ENCODE peak calls at places on chromosomes 6 and 20, in nine cellular contexts. One of them, this sample, is unnamed.

GRCh38 chr6:53623497-53623896 is 42.1 kb downstream of the KLHL31 start:
- DNase-seq in neural progenitor cell: no peak
- DNase-seq in HepG2: no peak
- DNase-seq in heart right ventricle: no peak
- DNase-seq in upper lobe of right lung: no peak
- DNase-seq in kidney: no peak
- DNase-seq in type B pancreatic cell: no peak
- DNase-seq in IMR-90: peak
- DNase-seq in A549: no peak
- DNase-seq in this sample: no peak

GRCh38 chr6:69044534-69044933 is 409.5 kb downstream of the ADGRB3 start:
- DNase-seq in HepG2: no peak
- DNase-seq in neural progenitor cell: no peak
- DNase-seq in IMR-90: peak
- DNase-seq in type B pancreatic cell: no peak
- DNase-seq in upper lobe of right lung: no peak
- DNase-seq in A549: no peak
- DNase-seq in kidney: no peak
- DNase-seq in heart right ventricle: no peak
- DNase-seq in this sample: no peak

GRCh38 chr6:154661751-154662150 is 71.5 kb upstream of the SCAF8 start:
- DNase-seq in IMR-90: no peak
- DNase-seq in kidney: no peak
- DNase-seq in heart right ventricle: no peak
- DNase-seq in upper lobe of right lung: no peak
- DNase-seq in A549: no peak
- DNase-seq in neural progenitor cell: no peak
- DNase-seq in type B pancreatic cell: no peak
- DNase-seq in HepG2: no peak
- DNase-seq in this sample: no peak

GRCh38 chr20:50003253-50003656 is 20.5 kb downstream of the SNAI1 start:
- DNase-seq in A549: peak
- DNase-seq in kidney: no peak
- DNase-seq in upper lobe of right lung: no peak
- DNase-seq in heart right ventricle: no peak
- DNase-seq in neural progenitor cell: no peak
- DNase-seq in HepG2: no peak
- DNase-seq in type B pancreatic cell: no peak
- DNase-seq in IMR-90: peak
- DNase-seq in this sample: no peak

GRCh38 chr6:72952808-72953630 is 272.3 kb downstream of the KHDC1L start:
- DNase-seq in A549: peak
- DNase-seq in HepG2: no peak
- DNase-seq in kidney: no peak
- DNase-seq in neural progenitor cell: no peak
- DNase-seq in upper lobe of right lung: no peak
- DNase-seq in type B pancreatic cell: no peak
- DNase-seq in heart right ventricle: no peak
- DNase-seq in IMR-90: peak
- DNase-seq in this sample: no peak

GRCh38 chr6:20839624-20840023 is 305.4 kb downstream of the CDKAL1 start:
- DNase-seq in type B pancreatic cell: no peak
- DNase-seq in A549: no peak
- DNase-seq in neural progenitor cell: no peak
- DNase-seq in upper lobe of right lung: no peak
- DNase-seq in HepG2: no peak
- DNase-seq in IMR-90: no peak
- DNase-seq in heart right ventricle: no peak
- DNase-seq in kidney: no peak
- DNase-seq in this sample: no peak

GRCh38 chr6:140440223-140440810 is 1065.9 kb upstream of the CITED2 start:
- DNase-seq in heart right ventricle: no peak
- DNase-seq in IMR-90: no peak
- DNase-seq in upper lobe of right lung: no peak
- DNase-seq in HepG2: no peak
- DNase-seq in neural progenitor cell: no peak
- DNase-seq in type B pancreatic cell: no peak
- DNase-seq in A549: no peak
- DNase-seq in kidney: no peak
- DNase-seq in this sample: no peak

GRCh38 chr6:27672113-27672799 is 199.4 kb upstream of the ZNF184 start:
- DNase-seq in IMR-90: peak
- DNase-seq in HepG2: peak
- DNase-seq in type B pancreatic cell: no peak
- DNase-seq in kidney: no peak
- DNase-seq in neural progenitor cell: peak
- DNase-seq in A549: peak
- DNase-seq in upper lobe of right lung: no peak
- DNase-seq in heart right ventricle: no peak
- DNase-seq in this sample: peak

GRCh38 chr20:53557157-53557556 is 36.5 kb downstream of the ZNF217 start:
- DNase-seq in heart right ventricle: no peak
- DNase-seq in A549: no peak
- DNase-seq in upper lobe of right lung: no peak
- DNase-seq in HepG2: no peak
- DNase-seq in kidney: no peak
- DNase-seq in IMR-90: no peak
- DNase-seq in neural progenitor cell: no peak
- DNase-seq in type B pancreatic cell: no peak
- DNase-seq in this sample: no peak

GRCh38 chr6:28638915-28639314 is 113.2 kb downstream of the GPX5 start:
- DNase-seq in HepG2: no peak
- DNase-seq in IMR-90: no peak
- DNase-seq in A549: no peak
- DNase-seq in neural progenitor cell: no peak
- DNase-seq in upper lobe of right lung: no peak
- DNase-seq in kidney: no peak
- DNase-seq in heart right ventricle: no peak
- DNase-seq in type B pancreatic cell: no peak
- DNase-seq in this sample: no peak

GRCh38 chr6:111632468-111633247 is 27.0 kb upstream of the TRAF3IP2 start:
- DNase-seq in A549: no peak
- DNase-seq in IMR-90: no peak
- DNase-seq in neural progenitor cell: no peak
- DNase-seq in upper lobe of right lung: no peak
- DNase-seq in kidney: no peak
- DNase-seq in type B pancreatic cell: no peak
- DNase-seq in HepG2: no peak
- DNase-seq in heart right ventricle: no peak
- DNase-seq in this sample: no peak

GRCh38 chr20:37347891-37348642 is 2.1 kb downstream of the SRC start:
- DNase-seq in IMR-90: no peak
- DNase-seq in heart right ventricle: no peak
- DNase-seq in type B pancreatic cell: no peak
- DNase-seq in neural progenitor cell: no peak
- DNase-seq in A549: no peak
- DNase-seq in HepG2: no peak
- DNase-seq in upper lobe of right lung: peak
- DNase-seq in kidney: no peak
- DNase-seq in this sample: no peak

DNA sequence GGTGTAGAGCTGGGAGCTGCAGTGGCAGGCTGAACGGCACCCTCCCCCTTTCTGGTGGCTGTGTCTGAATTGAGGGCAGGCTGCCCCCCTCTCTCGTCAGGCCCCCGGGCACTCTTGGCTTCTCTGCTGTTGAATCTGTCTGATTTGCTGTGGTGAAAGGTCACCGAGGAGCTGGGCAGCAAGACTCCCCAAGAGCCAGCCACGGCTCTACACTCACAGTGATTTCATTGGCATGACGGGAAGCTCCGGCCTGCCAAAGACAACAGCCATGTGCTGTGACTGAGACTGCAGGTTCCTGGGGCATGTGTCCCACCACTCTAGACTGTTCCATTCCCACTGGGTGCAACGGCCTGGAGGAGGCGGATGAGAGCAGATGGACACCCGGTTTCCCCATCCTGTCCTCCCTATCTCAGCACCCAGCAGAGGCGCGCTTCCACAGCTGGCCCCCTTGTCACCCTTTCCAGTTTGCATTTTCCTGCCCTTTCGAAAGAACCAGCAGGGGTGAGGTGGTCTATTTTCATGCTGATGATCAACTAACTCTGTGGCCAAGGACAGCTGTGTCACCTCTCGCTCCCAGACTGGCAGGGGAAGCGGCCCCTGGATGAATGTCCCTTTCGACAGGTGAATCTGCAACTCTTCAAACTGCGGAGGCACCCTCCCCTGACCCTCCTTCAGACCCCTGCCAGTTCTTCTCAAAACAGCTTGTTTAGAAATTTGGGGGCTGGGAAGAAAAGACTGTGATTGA is 2.2 kb downstream of the APCDD1L start:
- DNase-seq in HepG2: no peak
- DNase-seq in kidney: no peak
- DNase-seq in IMR-90: no peak
- DNase-seq in neural progenitor cell: no peak
- DNase-seq in heart right ventricle: no peak
- DNase-seq in type B pancreatic cell: peak
- DNase-seq in upper lobe of right lung: no peak
- DNase-seq in A549: no peak
- DNase-seq in this sample: no peak
- TF ChIP-seq CTCF in HepG2: no peak
- TF ChIP-seq CTCF in kidney: no peak
- TF ChIP-seq CTCF in IMR-90: no peak
- TF ChIP-seq CTCF in neural progenitor cell: no peak
- TF ChIP-seq CTCF in heart right ventricle: no peak
- TF ChIP-seq CTCF in type B pancreatic cell: no peak
- TF ChIP-seq CTCF in upper lobe of right lung: no peak
- TF ChIP-seq CTCF in A549: no peak
- TF ChIP-seq CTCF in this sample: no peak

DNA sequence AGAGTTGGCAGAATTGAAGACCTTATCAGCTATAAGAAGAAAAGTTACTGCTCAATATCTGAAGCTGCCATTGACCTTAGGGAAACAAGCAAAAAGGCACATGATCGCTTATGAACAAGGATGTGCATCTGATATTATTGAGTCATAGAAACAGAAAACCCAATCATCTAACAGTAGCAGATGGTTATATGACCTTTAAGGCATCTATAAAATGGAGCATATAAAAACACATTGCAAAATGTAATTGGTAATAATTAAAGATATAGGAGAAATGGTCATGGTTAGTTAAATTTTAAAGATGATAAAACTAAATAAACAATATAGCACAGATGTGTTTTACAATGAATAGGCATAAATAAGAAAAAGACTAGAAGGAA is 260.1 kb upstream of the TAB2 start:
- DNase-seq in A549: no peak
- DNase-seq in neural progenitor cell: no peak
- DNase-seq in heart right ventricle: no peak
- DNase-seq in type B pancreatic cell: no peak
- DNase-seq in kidney: no peak
- DNase-seq in HepG2: no peak
- DNase-seq in upper lobe of right lung: no peak
- DNase-seq in IMR-90: no peak
- DNase-seq in this sample: no peak
- TF ChIP-seq CTCF in A549: no peak
- TF ChIP-seq CTCF in neural progenitor cell: no peak
- TF ChIP-seq CTCF in heart right ventricle: no peak
- TF ChIP-seq CTCF in type B pancreatic cell: no peak
- TF ChIP-seq CTCF in kidney: no peak
- TF ChIP-seq CTCF in HepG2: no peak
- TF ChIP-seq CTCF in upper lobe of right lung: no peak
- TF ChIP-seq CTCF in IMR-90: no peak
- TF ChIP-seq CTCF in this sample: no peak

GRCh38 chr20:57244627-57245214 is 21.7 kb downstream of the BMP7 start:
- DNase-seq in neural progenitor cell: peak
- DNase-seq in HepG2: no peak
- DNase-seq in IMR-90: no peak
- DNase-seq in A549: no peak
- DNase-seq in kidney: no peak
- DNase-seq in type B pancreatic cell: no peak
- DNase-seq in heart right ventricle: no peak
- DNase-seq in upper lobe of right lung: no peak
- DNase-seq in this sample: no peak
- TF ChIP-seq CTCF in neural progenitor cell: peak
- TF ChIP-seq CTCF in HepG2: peak
- TF ChIP-seq CTCF in IMR-90: no peak
- TF ChIP-seq CTCF in A549: no peak
- TF ChIP-seq CTCF in kidney: no peak
- TF ChIP-seq CTCF in type B pancreatic cell: no peak
- TF ChIP-seq CTCF in heart right ventricle: no peak
- TF ChIP-seq CTCF in upper lobe of right lung: no peak
- TF ChIP-seq CTCF in this sample: no peak

GRCh38 chr6:62707156-62707555 is 421.1 kb upstream of the KHDRBS2 start:
- DNase-seq in upper lobe of right lung: no peak
- DNase-seq in IMR-90: no peak
- DNase-seq in neural progenitor cell: no peak
- DNase-seq in HepG2: peak
- DNase-seq in kidney: no peak
- DNase-seq in A549: no peak
- DNase-seq in heart right ventricle: no peak
- DNase-seq in type B pancreatic cell: no peak
- DNase-seq in this sample: no peak
- TF ChIP-seq CTCF in upper lobe of right lung: no peak
- TF ChIP-seq CTCF in IMR-90: no peak
- TF ChIP-seq CTCF in neural progenitor cell: peak
- TF ChIP-seq CTCF in HepG2: no peak
- TF ChIP-seq CTCF in kidney: no peak
- TF ChIP-seq CTCF in A549: no peak
- TF ChIP-seq CTCF in heart right ventricle: no peak
- TF ChIP-seq CTCF in type B pancreatic cell: no peak
- TF ChIP-seq CTCF in this sample: no peak

GRCh38 chr6:66568271-66568670 is 861.2 kb upstream of the EYS start:
- DNase-seq in neural progenitor cell: peak
- DNase-seq in IMR-90: no peak
- DNase-seq in A549: peak
- DNase-seq in kidney: no peak
- DNase-seq in upper lobe of right lung: no peak
- DNase-seq in heart right ventricle: no peak
- DNase-seq in HepG2: peak
- DNase-seq in type B pancreatic cell: no peak
- DNase-seq in this sample: no peak
- TF ChIP-seq CTCF in neural progenitor cell: peak
- TF ChIP-seq CTCF in IMR-90: no peak
- TF ChIP-seq CTCF in A549: no peak
- TF ChIP-seq CTCF in kidney: no peak
- TF ChIP-seq CTCF in upper lobe of right lung: no peak
- TF ChIP-seq CTCF in heart right ventricle: no peak
- TF ChIP-seq CTCF in HepG2: peak
- TF ChIP-seq CTCF in type B pancreatic cell: no peak
- TF ChIP-seq CTCF in this sample: no peak

This sample was measured in glutamatergic neuron.